ENCODE peak calls at places on chromosomes 6 and 20, in six cellular contexts. One of them, this sample, is unnamed.

GRCh38 chr6:33583591-33584155 is 3.6 kb upstream of the BAK1 start:
- DNase-seq in IMR-90: no peak
- DNase-seq in left ventricle myocardium inferior: no peak
- DNase-seq in kidney epithelial cell: no peak
- DNase-seq in lower lobe of right lung: no peak
- DNase-seq in fibroblast of mammary gland: no peak
- DNase-seq in this sample: no peak

GRCh38 chr20:46937827-46938226 is 43.2 kb downstream of the EYA2 start:
- DNase-seq in IMR-90: no peak
- DNase-seq in left ventricle myocardium inferior: no peak
- DNase-seq in kidney epithelial cell: no peak
- DNase-seq in lower lobe of right lung: no peak
- DNase-seq in fibroblast of mammary gland: no peak
- DNase-seq in this sample: no peak

GRCh38 chr6:46440133-46440532 is 51.1 kb downstream of the RCAN2 start:
- DNase-seq in IMR-90: peak
- DNase-seq in left ventricle myocardium inferior: no peak
- DNase-seq in kidney epithelial cell: no peak
- DNase-seq in lower lobe of right lung: no peak
- DNase-seq in fibroblast of mammary gland: peak
- DNase-seq in this sample: no peak

GRCh38 chr6:4055420-4056041 is 23.4 kb downstream of the FAM217A start:
- DNase-seq in IMR-90: peak
- DNase-seq in left ventricle myocardium inferior: no peak
- DNase-seq in kidney epithelial cell: peak
- DNase-seq in lower lobe of right lung: no peak
- DNase-seq in fibroblast of mammary gland: peak
- DNase-seq in this sample: no peak

GRCh38 chr20:3283222-3283820 is 44.3 kb upstream of the SLC4A11 start:
- DNase-seq in IMR-90: no peak
- DNase-seq in left ventricle myocardium inferior: no peak
- DNase-seq in kidney epithelial cell: no peak
- DNase-seq in lower lobe of right lung: no peak
- DNase-seq in fibroblast of mammary gland: no peak
- DNase-seq in this sample: no peak

GRCh38 chr20:10708342-10709185 is 34.8 kb upstream of the JAG1 start:
- DNase-seq in IMR-90: peak
- DNase-seq in left ventricle myocardium inferior: no peak
- DNase-seq in kidney epithelial cell: peak
- DNase-seq in lower lobe of right lung: no peak
- DNase-seq in fibroblast of mammary gland: peak
- DNase-seq in this sample: no peak

GRCh38 chr6:163986313-163986712 is 571.8 kb downstream of the QKI start:
- DNase-seq in IMR-90: peak
- DNase-seq in left ventricle myocardium inferior: peak
- DNase-seq in kidney epithelial cell: peak
- DNase-seq in lower lobe of right lung: no peak
- DNase-seq in fibroblast of mammary gland: peak
- DNase-seq in this sample: no peak

GRCh38 chr6:156562019-156562418 is 215.2 kb upstream of the ARID1B start:
- DNase-seq in IMR-90: no peak
- DNase-seq in left ventricle myocardium inferior: no peak
- DNase-seq in kidney epithelial cell: no peak
- DNase-seq in lower lobe of right lung: no peak
- DNase-seq in fibroblast of mammary gland: no peak
- DNase-seq in this sample: no peak

GRCh38 chr6:34031567-34032383 is 114.1 kb downstream of the GRM4 start:
- DNase-seq in IMR-90: no peak
- DNase-seq in left ventricle myocardium inferior: no peak
- DNase-seq in kidney epithelial cell: no peak
- DNase-seq in lower lobe of right lung: no peak
- DNase-seq in fibroblast of mammary gland: no peak
- DNase-seq in this sample: no peak

GRCh38 chr20:19347943-19348456 is 135.6 kb downstream of the SLC24A3 start:
- DNase-seq in IMR-90: no peak
- DNase-seq in left ventricle myocardium inferior: peak
- DNase-seq in kidney epithelial cell: no peak
- DNase-seq in lower lobe of right lung: no peak
- DNase-seq in fibroblast of mammary gland: no peak
- DNase-seq in this sample: no peak

GRCh38 chr20:2108987-2109386 is 7.4 kb downstream of the STK35 start:
- DNase-seq in IMR-90: peak
- DNase-seq in left ventricle myocardium inferior: no peak
- DNase-seq in kidney epithelial cell: peak
- DNase-seq in lower lobe of right lung: no peak
- DNase-seq in fibroblast of mammary gland: peak
- DNase-seq in this sample: no peak

DNA sequence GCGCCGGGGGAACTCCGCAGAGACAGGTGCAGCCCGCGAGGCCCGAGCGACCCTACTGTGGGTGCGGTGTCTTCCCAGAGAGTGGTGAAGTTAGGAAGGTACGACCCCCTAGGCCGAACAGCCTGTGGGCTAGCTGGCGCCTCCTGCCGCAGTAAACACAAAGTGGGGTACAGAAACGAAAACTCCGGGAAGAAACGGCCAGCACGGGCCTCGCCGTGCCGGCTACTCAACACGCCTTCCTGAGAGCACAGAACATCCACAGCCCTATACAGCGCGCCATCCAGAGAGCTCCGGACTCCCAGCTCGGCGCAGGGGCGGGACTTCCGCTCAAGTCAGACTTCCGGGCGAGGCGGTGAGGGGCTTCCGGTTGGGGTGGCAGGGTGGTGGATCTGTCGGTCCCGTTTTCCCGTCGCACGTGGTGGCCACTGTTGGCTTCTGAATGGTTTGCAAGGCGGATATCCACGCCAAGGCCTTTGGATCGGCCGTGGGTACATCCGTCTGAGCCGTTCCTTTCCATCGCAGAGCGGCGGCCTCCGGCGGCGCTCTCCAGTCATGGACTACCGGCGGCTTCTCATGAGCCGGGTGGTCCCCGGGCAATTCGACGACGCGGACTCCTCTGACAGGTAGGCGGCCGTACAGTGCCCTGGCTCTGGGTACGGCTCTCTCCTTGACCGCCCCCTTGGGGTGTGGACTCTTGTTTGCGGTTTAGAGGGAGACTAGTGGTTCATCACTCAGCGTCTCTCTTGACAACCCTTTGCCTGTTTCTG is at the start of the genes CAGE1 and RIOK1:
- DNase-seq in IMR-90: peak
- DNase-seq in left ventricle myocardium inferior: peak
- DNase-seq in kidney epithelial cell: peak
- DNase-seq in lower lobe of right lung: peak
- DNase-seq in fibroblast of mammary gland: peak
- DNase-seq in this sample: peak
- TF ChIP-seq CTCF in IMR-90: peak
- TF ChIP-seq CTCF in left ventricle myocardium inferior: peak
- TF ChIP-seq CTCF in kidney epithelial cell: peak
- TF ChIP-seq CTCF in lower lobe of right lung: no peak
- TF ChIP-seq CTCF in fibroblast of mammary gland: peak
- TF ChIP-seq CTCF in this sample: peak

DNA sequence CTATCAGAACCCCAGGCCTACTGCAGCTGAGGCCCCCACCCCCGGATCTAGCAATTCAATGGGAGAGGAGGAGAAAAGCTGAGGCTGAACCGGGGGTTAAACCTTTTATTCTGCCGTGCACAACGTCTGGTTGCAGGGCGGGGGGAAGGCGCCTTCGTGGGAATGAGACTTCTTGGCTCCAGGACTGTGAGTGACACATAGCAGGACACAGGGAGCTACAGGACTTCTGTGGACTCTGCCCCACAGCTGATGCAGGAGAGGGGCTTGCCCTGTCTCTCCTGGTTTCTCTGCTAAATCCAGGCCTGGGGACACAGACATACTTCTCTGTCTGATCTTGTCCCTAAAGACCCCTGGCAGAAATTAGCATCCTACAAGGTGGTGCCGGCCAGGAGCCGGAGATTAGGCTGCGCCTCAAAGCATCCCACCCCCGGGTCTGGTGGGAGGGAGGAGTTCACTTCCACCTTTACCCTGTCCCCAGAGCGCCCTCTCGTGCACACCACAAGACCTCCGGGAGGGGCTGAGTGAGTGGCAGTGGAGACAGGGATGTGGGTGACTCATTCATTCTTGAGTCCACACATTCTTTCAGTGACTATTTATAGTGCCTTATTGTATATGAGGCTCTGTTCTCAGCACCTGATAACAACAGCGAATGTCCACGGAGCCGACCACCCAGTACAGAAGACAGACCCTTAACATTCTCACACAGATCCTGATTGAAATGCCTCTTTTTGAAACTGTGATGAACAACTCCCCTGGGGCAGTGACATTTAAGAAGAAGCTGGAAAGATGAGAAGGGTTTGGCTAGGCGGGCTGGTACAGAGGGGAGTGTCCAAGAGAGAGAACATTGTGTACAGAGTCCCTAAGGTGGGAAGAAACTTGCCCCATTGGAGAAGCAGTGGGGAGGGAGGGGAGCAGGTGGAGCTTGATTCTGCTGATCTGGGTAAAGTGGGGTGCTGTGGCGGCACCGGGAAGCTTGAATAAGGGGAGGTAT is 38.9 kb downstream of the GMPR start:
- DNase-seq in IMR-90: peak
- DNase-seq in left ventricle myocardium inferior: peak
- DNase-seq in kidney epithelial cell: peak
- DNase-seq in lower lobe of right lung: peak
- DNase-seq in fibroblast of mammary gland: peak
- DNase-seq in this sample: no peak
- TF ChIP-seq CTCF in IMR-90: peak
- TF ChIP-seq CTCF in left ventricle myocardium inferior: peak
- TF ChIP-seq CTCF in kidney epithelial cell: peak
- TF ChIP-seq CTCF in lower lobe of right lung: peak
- TF ChIP-seq CTCF in fibroblast of mammary gland: peak
- TF ChIP-seq CTCF in this sample: peak

DNA sequence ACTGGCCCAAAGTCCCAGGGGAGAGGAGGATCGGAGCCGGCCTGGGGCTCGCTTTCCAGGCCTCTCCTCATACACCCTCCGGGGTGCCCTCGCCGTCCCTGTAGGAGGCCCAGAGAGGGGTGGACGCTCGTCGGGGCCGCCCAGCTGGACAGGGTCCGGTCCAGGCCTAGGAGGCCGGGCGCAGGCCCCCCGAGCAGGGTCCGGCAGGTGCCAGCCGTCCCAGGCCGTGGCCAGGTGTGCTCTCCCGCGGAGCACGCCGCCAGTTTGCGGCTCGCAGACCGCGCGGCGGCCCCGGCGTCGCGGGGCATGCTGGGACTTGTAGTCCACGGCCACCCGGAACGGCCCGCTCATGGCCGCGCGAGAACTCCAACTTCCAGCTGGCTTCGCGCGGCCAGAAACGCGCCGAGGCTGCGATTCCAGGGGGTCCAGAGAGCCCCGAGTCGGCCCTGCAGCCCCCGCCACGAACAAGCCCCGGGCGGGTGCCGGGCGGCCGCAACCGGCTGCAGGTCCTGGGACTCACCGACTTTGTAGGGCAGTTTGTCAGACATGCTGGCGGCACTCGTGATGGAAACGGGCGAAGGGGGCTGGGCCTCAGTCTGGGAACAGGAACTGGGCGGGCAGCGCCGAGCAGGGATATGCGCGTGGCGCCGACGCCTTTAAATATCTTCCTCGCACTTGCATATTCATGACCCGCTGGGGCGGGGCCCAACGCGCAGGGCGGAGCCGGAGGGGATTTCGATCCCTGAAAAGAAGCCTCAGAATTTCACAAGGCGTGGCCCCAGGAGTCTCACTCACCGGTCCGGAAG is at the start of gene AHCY:
- DNase-seq in IMR-90: peak
- DNase-seq in left ventricle myocardium inferior: peak
- DNase-seq in kidney epithelial cell: peak
- DNase-seq in lower lobe of right lung: peak
- DNase-seq in fibroblast of mammary gland: peak
- DNase-seq in this sample: peak
- TF ChIP-seq CTCF in IMR-90: no peak
- TF ChIP-seq CTCF in left ventricle myocardium inferior: no peak
- TF ChIP-seq CTCF in kidney epithelial cell: no peak
- TF ChIP-seq CTCF in lower lobe of right lung: no peak
- TF ChIP-seq CTCF in fibroblast of mammary gland: no peak
- TF ChIP-seq CTCF in this sample: peak

DNA sequence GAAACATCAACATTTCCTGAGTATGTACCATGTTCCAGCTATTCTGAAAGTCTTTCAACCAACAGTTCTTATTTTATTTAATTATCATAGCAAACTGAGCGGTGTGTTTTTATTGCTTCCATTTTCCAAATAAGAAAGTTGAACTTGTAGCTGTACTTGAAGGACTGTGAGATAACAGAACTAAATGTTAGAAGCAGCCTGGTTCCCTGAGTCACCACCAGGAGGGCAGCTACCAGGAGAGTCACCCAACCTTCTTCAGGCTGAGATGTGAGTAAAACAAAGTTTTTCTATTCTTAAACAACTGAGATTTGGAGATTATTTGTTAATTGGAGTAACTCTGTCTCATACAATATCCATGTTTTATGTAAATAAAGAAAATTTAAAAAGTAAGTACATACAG is 403.4 kb downstream of the PKHD1 start:
- DNase-seq in IMR-90: no peak
- DNase-seq in left ventricle myocardium inferior: no peak
- DNase-seq in kidney epithelial cell: no peak
- DNase-seq in lower lobe of right lung: no peak
- DNase-seq in fibroblast of mammary gland: no peak
- DNase-seq in this sample: no peak
- TF ChIP-seq CTCF in IMR-90: no peak
- TF ChIP-seq CTCF in left ventricle myocardium inferior: peak
- TF ChIP-seq CTCF in kidney epithelial cell: no peak
- TF ChIP-seq CTCF in lower lobe of right lung: no peak
- TF ChIP-seq CTCF in fibroblast of mammary gland: no peak
- TF ChIP-seq CTCF in this sample: peak

GRCh38 chr6:29696147-29697129 is 15.5 kb upstream of the ZFP57 start:
- DNase-seq in IMR-90: no peak
- DNase-seq in left ventricle myocardium inferior: no peak
- DNase-seq in kidney epithelial cell: no peak
- DNase-seq in lower lobe of right lung: no peak
- DNase-seq in fibroblast of mammary gland: peak
- DNase-seq in this sample: no peak
- TF ChIP-seq CTCF in IMR-90: peak
- TF ChIP-seq CTCF in left ventricle myocardium inferior: peak
- TF ChIP-seq CTCF in kidney epithelial cell: peak
- TF ChIP-seq CTCF in lower lobe of right lung: peak
- TF ChIP-seq CTCF in fibroblast of mammary gland: peak
- TF ChIP-seq CTCF in this sample: peak

GRCh38 chr20:62516345-62516744 is 40.5 kb upstream of the GATA5 start:
- DNase-seq in IMR-90: no peak
- DNase-seq in left ventricle myocardium inferior: peak
- DNase-seq in kidney epithelial cell: no peak
- DNase-seq in lower lobe of right lung: no peak
- DNase-seq in fibroblast of mammary gland: no peak
- DNase-seq in this sample: no peak
- TF ChIP-seq CTCF in IMR-90: peak
- TF ChIP-seq CTCF in left ventricle myocardium inferior: peak
- TF ChIP-seq CTCF in kidney epithelial cell: peak
- TF ChIP-seq CTCF in lower lobe of right lung: no peak
- TF ChIP-seq CTCF in fibroblast of mammary gland: peak
- TF ChIP-seq CTCF in this sample: peak